ENCODE peak calls at places on chromosomes 1 and 21, in nine cellular contexts. E is neural progenitor cell; N is thoracic aorta; W is suprapubic skin; A is aorta; V is A549; S is IMR-90; K is HAP-1; H is CD8-positive, alpha-beta memory T cell. G is an unnamed sample.
A peak's percentile ranks its signal among the peaks of the same experiment; 100 is the strongest.

GRCh38 chr1:38328278-38329035 is 281.9 kb upstream of the POU3F1 start:
- DNase-seq in E (no peak), K (no peak), H (no peak), A (no peak), W (no peak), V (no peak), N (no peak), S (no peak), G (no peak)

GRCh38 chr1:115898020-115898419 is 57.1 kb upstream of the NHLH2 start:
- DNase-seq in N (no peak), E (no peak), H (no peak), S (no peak), A (no peak), W (no peak), K (no peak), V (no peak), G (no peak)

GRCh38 chr1:153774036-153774435 is 1.2 kb upstream of the SLC27A3 start:
- DNase-seq in E (no peak), S (no peak), N (no peak), A (peak; percentile 44), H (no peak), V (no peak), K (no peak), W (no peak), G (no peak)

GRCh38 chr21:31559368-31560119 is 99.9 kb upstream of the SOD1 start:
- DNase-seq in E (peak; percentile 98), W (peak; percentile 84), V (peak; percentile 94), K (no peak), S (peak; percentile 83), N (peak; percentile 28), H (peak; percentile 82), A (peak; percentile 93), G (peak; percentile 92)

GRCh38 chr1:31879981-31880608 is 58.1 kb downstream of the PTP4A2 start:
- DNase-seq in K (no peak), H (no peak), N (no peak), A (no peak), S (no peak), V (no peak), E (no peak), W (no peak), G (no peak)

GRCh38 chr1:186772228-186772627 is 56.5 kb upstream of the PLA2G4A start:
- DNase-seq in V (no peak), S (no peak), N (no peak), K (no peak), E (no peak), W (no peak), A (no peak), H (no peak), G (no peak)

GRCh38 chr1:117059334-117059677 is 820 bp upstream of the TTF2 start:
- DNase-seq in E (no peak), K (peak; percentile 64), A (no peak), S (no peak), N (no peak), H (peak; percentile 72), W (peak; percentile 88), V (peak; percentile 52), G (no peak)

GRCh38 chr1:215631489-215631888 is 64.4 kb downstream of the KCTD3 start:
- DNase-seq in W (no peak), A (no peak), S (peak; percentile 74), E (peak; percentile 12), K (peak; percentile 16), H (no peak), N (no peak), V (peak; percentile 16), G (no peak)

GRCh38 chr1:221419513-221420088 is 322.3 kb downstream of the DUSP10 start:
- DNase-seq in H (no peak), E (no peak), A (no peak), V (no peak), N (no peak), K (no peak), W (no peak), S (peak; percentile 92), G (peak; percentile 96)

GRCh38 chr1:217274927-217275616 is 355.8 kb downstream of the GPATCH2 start:
- DNase-seq in H (no peak), S (peak; percentile 75), V (no peak), N (no peak), K (no peak), W (no peak), A (no peak), E (no peak), G (peak; percentile 69)

GRCh38 chr1:2132222-2133038 is 62.1 kb downstream of the FAAP20 start:
- DNase-seq in V (peak; percentile 14), H (no peak), S (peak; percentile 85), E (peak; percentile 79), W (peak; percentile 82), N (peak; percentile 14), A (peak; percentile 80), K (peak; percentile 48), G (peak; percentile 75)

GRCh38 chr1:233364695-233365539 is 37.4 kb downstream of the MAP3K21 start:
- DNase-seq in N (no peak), V (peak; percentile 49), H (no peak), W (no peak), A (no peak), E (no peak), K (no peak), S (peak; percentile 23), G (peak; percentile 19)

GRCh38 chr21:30733026-30733425 is 14.0 kb downstream of the KRTAP21-2 start:
- DNase-seq in E (no peak), V (no peak), S (no peak), A (no peak), K (no peak), H (no peak), N (no peak), W (no peak), G (no peak)

GRCh38 chr1:107139833-107140702 is 771 bp upstream of the NTNG1 start:
- DNase-seq in W (peak; percentile 77), E (peak; percentile 69), N (no peak), K (peak; percentile 13), H (peak; percentile 8), S (peak; percentile 36), A (peak; percentile 74), V (no peak), G (peak; percentile 87)

GRCh38 chr1:107145637-107146036 is 4.8 kb downstream of the NTNG1 start:
- DNase-seq in S (no peak), V (no peak), W (no peak), K (no peak), A (no peak), H (no peak), E (no peak), N (no peak), G (no peak)

GRCh38 chr1:107141491-107142369 is 891 bp downstream of the NTNG1 start:
- DNase-seq in N (no peak), A (peak; percentile 76), E (peak; percentile 61), V (peak; percentile 36), H (peak; percentile 4), S (peak; percentile 50), K (peak; percentile 10), W (no peak), G (peak; percentile 87)

GRCh38 chr1:107140703-107141490 is at the start of gene NTNG1:
- DNase-seq in W (no peak), E (peak; percentile 57), N (no peak), K (no peak), S (no peak), H (peak; percentile 8), A (peak; percentile 75), V (no peak), G (peak; percentile 32)

DNA sequence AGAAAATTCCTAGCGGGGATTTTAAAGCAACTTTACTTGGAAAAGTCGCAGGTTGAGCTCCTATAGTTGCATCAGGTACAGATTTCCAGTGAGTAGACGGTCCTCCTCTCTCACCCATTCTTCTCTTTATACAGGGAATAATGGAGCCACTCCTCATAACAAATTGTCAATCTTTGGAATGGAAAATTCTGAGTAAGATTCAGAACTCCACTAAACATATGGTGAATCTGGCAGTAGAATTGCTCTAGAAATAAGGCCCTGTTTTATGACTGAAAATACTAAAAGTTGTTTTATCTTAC is 1.5 kb downstream of the NTNG1 start:
- DNase-seq in S (no peak), A (no peak), K (no peak), E (no peak), V (no peak), N (no peak), W (no peak), H (no peak), G (no peak)
- H3K4me3 ChIP-seq in S (no peak overlapping the region), A (no peak overlapping the region), K (no peak overlapping the region), E (no peak overlapping the region), V (no peak overlapping the region), N (no peak overlapping the region), W (no peak overlapping the region), H (no peak overlapping the region), G (no peak overlapping the region)

GRCh38 chr1:6416906-6417305 is 2.8 kb downstream of the HES2 start:
- DNase-seq in N (no peak), E (no peak), A (no peak), V (no peak), W (no peak), S (no peak), H (no peak), K (no peak), G (no peak)
- H3K4me1 ChIP-seq in N (peaks cover 18% of the 10 kb centered on the region), E (peaks cover 24% of the 10 kb centered on the region), A (no peaks in the 10 kb centered on the region), V (peaks cover 34% of the 10 kb centered on the region), W (peaks cover 57% of the 10 kb centered on the region), S (peaks cover 2% of the 10 kb centered on the region), H (peaks cover 8% of the 10 kb centered on the region), K (peaks cover 14% of the 10 kb centered on the region), G (no peaks in the 10 kb centered on the region)

DNA sequence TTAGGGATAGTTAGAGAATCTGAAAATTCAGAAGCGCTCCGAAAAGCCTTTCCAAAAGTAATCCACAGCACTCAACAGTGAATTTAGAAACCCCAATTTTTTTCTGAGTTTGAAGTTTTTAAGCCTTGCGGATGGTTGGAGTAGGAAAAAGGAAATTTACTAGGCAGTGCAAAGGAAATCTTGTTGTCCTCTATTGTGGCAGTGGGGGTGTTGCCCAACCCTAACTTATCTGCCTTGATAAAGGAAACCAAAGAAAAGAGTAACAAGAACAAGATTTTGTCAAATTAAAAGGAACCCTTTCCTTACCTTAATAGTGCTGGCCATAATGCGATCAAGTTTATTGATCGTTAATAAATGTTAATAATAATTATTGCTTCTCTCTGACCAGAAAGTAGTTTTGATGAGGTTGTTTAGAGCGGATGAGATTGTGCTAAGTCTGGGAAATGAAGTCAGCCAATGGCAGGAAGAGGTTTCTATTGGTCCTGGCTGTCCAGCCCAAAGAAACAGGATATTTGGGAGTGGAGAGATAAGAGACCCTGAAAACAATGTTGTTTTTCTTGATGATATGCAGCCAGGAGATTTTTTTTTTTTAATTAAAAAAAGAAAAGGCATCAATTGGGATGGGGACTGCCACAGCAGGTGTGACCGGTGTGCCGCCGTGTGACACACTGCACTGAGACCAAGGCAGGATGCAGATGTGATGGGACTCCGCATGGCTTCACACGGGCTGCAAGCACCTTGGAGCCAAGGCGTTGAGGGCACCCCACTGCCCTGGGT is at the start of gene ERG:
- DNase-seq in E (no peak), H (no peak), V (no peak), W (no peak), N (no peak), K (no peak), A (no peak), S (no peak), G (no peak)
- H3K4me3 ChIP-seq in E (no peak within 1 kb of the TSS), H (no peak within 1 kb of the TSS), V (no peak within 1 kb of the TSS), W (peak within 1 kb of the TSS; percentile 37), N (peak within 1 kb of the TSS; percentile 43), K (no peak within 1 kb of the TSS), A (no peak within 1 kb of the TSS), S (no peak within 1 kb of the TSS), G (no peak within 1 kb of the TSS)

DNA sequence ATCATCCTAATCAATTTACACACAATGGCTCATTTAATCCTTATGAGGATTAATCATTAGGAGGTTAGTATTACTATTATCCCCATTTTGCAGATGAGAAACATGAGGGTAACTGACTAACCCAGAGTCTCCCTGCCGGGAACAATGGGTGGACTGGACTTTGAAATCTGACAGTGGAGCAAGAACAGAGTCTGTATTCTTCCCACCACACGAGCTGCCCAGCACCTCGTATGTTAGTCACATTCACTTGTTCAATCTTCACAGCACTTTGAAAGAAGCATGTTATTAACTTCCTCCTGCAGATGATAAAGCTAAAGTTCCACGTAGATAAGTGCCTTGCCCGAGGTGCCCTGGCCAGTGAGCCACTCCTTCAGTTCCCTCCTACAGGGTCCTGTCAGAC is 12.4 kb downstream of the C8B start:
- DNase-seq in N (no peak), W (no peak), V (no peak), S (no peak), K (no peak), E (no peak), A (no peak), H (no peak), G (no peak)
- H3K4me1 ChIP-seq in N (no peaks in the 10 kb centered on the region), W (no peaks in the 10 kb centered on the region), V (no peaks in the 10 kb centered on the region), S (peaks cover 3% of the 10 kb centered on the region), K (no peaks in the 10 kb centered on the region), E (peaks cover under 1% of the 10 kb centered on the region), A (no peaks in the 10 kb centered on the region), H (no peaks in the 10 kb centered on the region), G (peaks cover 1% of the 10 kb centered on the region)

G was measured in fibroblast of lung.